ENCODE peak calls at places on chromosome 16, in nine cellular contexts. Q is GM12891, N is iPS-NIHi11, H is psoas muscle, E is frontal cortex, Z is DMS153, C is HTR-8/SVneo, G is mesothelial cell of epicardium, K is hypothalamus. X is an unnamed sample.

GRCh38 chr16:27920391-27920891 is 143.1 kb downstream of the GSG1L start:
- DNase-seq in Q (no peak), N (peak), H (no peak), E (no peak), Z (peak), C (peak), G (no peak), K (no peak), X (no peak)

GRCh38 chr16:4836727-4837126 is 10.4 kb downstream of the GLYR1 start:
- DNase-seq in Q (no peak), N (no peak), H (no peak), E (no peak), Z (no peak), C (no peak), G (no peak), K (no peak), X (no peak)

GRCh38 chr16:6725634-6726331 is 606.9 kb upstream of the RBFOX1 start:
- DNase-seq in Q (no peak), N (peak), H (no peak), E (no peak), Z (no peak), C (no peak), G (no peak), K (no peak), X (no peak)

GRCh38 chr16:8851761-8852403 is 16.9 kb downstream of the CARHSP1 start:
- DNase-seq in Q (peak), N (no peak), H (no peak), E (no peak), Z (no peak), C (no peak), G (no peak), K (no peak), X (no peak)

GRCh38 chr16:48499822-48500440 is 110.0 kb downstream of the N4BP1 start:
- DNase-seq in Q (no peak), N (no peak), H (no peak), E (peak), Z (peak), C (no peak), G (no peak), K (no peak), X (no peak)

GRCh38 chr16:21727344-21727743 is 63.6 kb downstream of the OTOA start:
- DNase-seq in Q (no peak), N (no peak), H (no peak), E (no peak), Z (no peak), C (no peak), G (no peak), K (no peak), X (no peak)

GRCh38 chr16:30491744-30492308 is 19.3 kb downstream of the ITGAL start:
- DNase-seq in Q (no peak), N (no peak), H (no peak), E (no peak), Z (no peak), C (peak), G (no peak), K (no peak), X (no peak)

GRCh38 chr16:65069090-65069489 is 52.8 kb downstream of the CDH11 start:
- DNase-seq in Q (no peak), N (no peak), H (no peak), E (no peak), Z (no peak), C (no peak), G (no peak), K (no peak), X (no peak)

GRCh38 chr16:35391328-35391727 is 1931.9 kb downstream of the TP53TG3F start:
- DNase-seq in Q (no peak), N (peak), H (no peak), E (no peak), Z (peak), C (no peak), G (no peak), K (no peak), X (no peak)

GRCh38 chr16:70331588-70332358 is 14.9 kb upstream of the DDX19A start:
- DNase-seq in Q (no peak), N (no peak), H (peak), E (no peak), Z (no peak), C (peak), G (no peak), K (no peak), X (no peak)

GRCh38 chr16:25110392-25110947 is 1.1 kb upstream of the LCMT1 start:
- DNase-seq in Q (no peak), N (no peak), H (no peak), E (no peak), Z (no peak), C (no peak), G (no peak), K (no peak), X (no peak)

GRCh38 chr16:6615661-6616060 is 717.0 kb upstream of the RBFOX1 start:
- DNase-seq in Q (no peak), N (no peak), H (no peak), E (no peak), Z (no peak), C (no peak), G (no peak), K (no peak), X (no peak)

GRCh38 chr16:68049448-68049847 is 26.4 kb downstream of the DUS2 start:
- DNase-seq in Q (no peak), N (no peak), H (no peak), E (no peak), Z (no peak), C (no peak), G (no peak), K (no peak), X (no peak)

GRCh38 chr16:31274831-31275816 is 15.3 kb downstream of the ITGAM start:
- DNase-seq in Q (no peak), N (no peak), H (no peak), E (no peak), Z (no peak), C (no peak), G (no peak), K (no peak), X (no peak)

GRCh38 chr16:6926762-6927161 is 405.9 kb upstream of the RBFOX1 start:
- DNase-seq in Q (no peak), N (peak), H (no peak), E (no peak), Z (no peak), C (no peak), G (no peak), K (no peak), X (no peak)

GRCh38 chr16:61149709-61150108 is 886.5 kb downstream of the CDH8 start:
- DNase-seq in Q (no peak), N (no peak), H (no peak), E (no peak), Z (no peak), C (no peak), G (no peak), K (no peak), X (no peak)

GRCh38 chr16:27067138-27067537 is 411 bp downstream of the C16orf82 start:
- DNase-seq in Q (no peak), N (peak), H (no peak), E (no peak), Z (no peak), C (no peak), G (no peak), K (no peak), X (no peak)

GRCh38 chr16:31452631-31453106 is 6.6 kb upstream of the ARMC5 start:
- DNase-seq in Q (no peak), N (no peak), H (peak), E (no peak), Z (no peak), C (peak), G (no peak), K (no peak), X (no peak)

X was measured in activated T-helper 1 cell treated with anti-CD3 and anti-CD28 coated beads, Interleukin-12 subunit alpha, Interleukin-12 subunit beta, Interleukin-2, Interleukin-4 antibody, amounts not matched to agents 30 ng/mL and 10 ng/mL and 1 ng/mL, durations not matched to agents 14 hours and 24 hours and 36 hours.